ENCODE peak calls at places on chromosome 12, in four cellular contexts. C is SK-N-SH; M is KG1; V is stimulated activated CD8-positive, alpha-beta memory T cell treated with anti-CD3 and anti-CD28 coated beads, Interleukin-7, amount 100 ng/mL, for 1 hour. S is an unnamed sample.

GRCh38 chr12:14373202-14373601 is 7.7 kb downstream of the ATF7IP start:
- DNase-seq in M (no peak), V (no peak), C (no peak), S (no peak)

GRCh38 chr12:40819427-40820108 is 127.3 kb downstream of the CNTN1 start:
- DNase-seq in V (no peak), M (no peak), C (no peak), S (peak)

GRCh38 chr12:52260351-52261210 is 13.9 kb upstream of the KRT86 start:
- DNase-seq in C (no peak), M (no peak), V (no peak), S (no peak)

GRCh38 chr12:94717656-94718055 is 67.3 kb upstream of the TMCC3 start:
- DNase-seq in M (no peak), V (no peak), C (no peak), S (no peak)

GRCh38 chr12:104190151-104190550 is 25.4 kb upstream of the TXNRD1 start:
- DNase-seq in M (no peak), V (no peak), C (no peak), S (no peak)

GRCh38 chr12:53053223-53054111 is 3.6 kb downstream of the TNS2 start:
- DNase-seq in M (no peak), V (peak), C (no peak), S (no peak)

GRCh38 chr12:16019131-16019530 is 108.0 kb downstream of the DERA start:
- DNase-seq in V (no peak), C (no peak), M (no peak), S (no peak)

GRCh38 chr12:122190842-122191668 is 8.1 kb downstream of the LRRC43 start:
- DNase-seq in C (peak), M (peak), V (peak), S (peak)

GRCh38 chr12:52539821-52540173 is 13.1 kb downstream of the KRT71 start:
- DNase-seq in V (no peak), C (no peak), M (no peak), S (no peak)

GRCh38 chr12:64186789-64187188 is 35.3 kb downstream of the KICS2 start:
- DNase-seq in M (no peak), V (no peak), C (no peak), S (no peak)

GRCh38 chr12:31517994-31518393 is 72.9 kb downstream of the DENND5B start:
- DNase-seq in M (no peak), V (no peak), C (no peak), S (no peak)

GRCh38 chr12:103561174-103561573 is 25.9 kb upstream of the STAB2 start:
- DNase-seq in V (no peak), C (no peak), M (no peak), S (no peak)

GRCh38 chr12:28899951-28900350 is 249.1 kb upstream of the FAR2 start:
- DNase-seq in C (no peak), V (no peak), M (no peak), S (no peak)

GRCh38 chr12:124605150-124605549 is 37.7 kb upstream of the NCOR2 start:
- DNase-seq in M (no peak), C (no peak), V (no peak), S (no peak)

GRCh38 chr12:30996255-30996654 is 69.7 kb downstream of the TSPAN11 start:
- DNase-seq in V (no peak), C (no peak), M (no peak), S (no peak)

GRCh38 chr12:124053855-124054254 is 80.8 kb downstream of the ZNF664 start:
- DNase-seq in C (peak), V (no peak), M (no peak), S (peak)

GRCh38 chr12:6861391-6861790 is 5.9 kb upstream of the TPI1 start:
- DNase-seq in V (no peak), C (no peak), M (no peak), S (no peak)

GRCh38 chr12:97545804-97546203 is 83.2 kb downstream of the RMST start:
- DNase-seq in C (no peak), M (no peak), V (no peak), S (no peak)

GRCh38 chr12:11664101-11664500 is 14.6 kb downstream of the ETV6 start:
- DNase-seq in V (no peak), C (no peak), M (no peak), S (no peak)

GRCh38 chr12:50246873-50247612 is 36.3 kb downstream of the LIMA1 start:
- DNase-seq in V (no peak), M (no peak), C (no peak), S (peak)

GRCh38 chr12:51000245-51000644 is 25.9 kb downstream of the SLC11A2 start:
- DNase-seq in C (no peak), M (no peak), V (no peak), S (no peak)